ENCODE peak calls at places on chromosome 15, in ten cellular contexts. D is EL; M is stimulated activated CD4-positive, alpha-beta T cell treated with anti-CD3 and anti-CD28 coated beads, Interleukin-15, amount 100 ng/mL, for 1 hour; J is RWPE1; Z is thoracic aorta; G is dorsolateral prefrontal cortex; I is GM23338; U is T-helper 1 cell; P is T follicular helper cell; W is AG10803. B is an unnamed sample.
A peak's percentile ranks its signal among the peaks of the same experiment; 100 is the strongest.

GRCh38 chr15:93553167-93553566 is 464.2 kb upstream of the RGMA start:
- DNase-seq in D (no peak), M (no peak), J (no peak), Z (no peak), G (no peak), I (no peak), U (no peak), P (no peak), W (no peak), B (no peak)

GRCh38 chr15:65408370-65409283 is 14.1 kb downstream of the IGDCC4 start:
- DNase-seq in D (no peak), M (no peak), J (no peak), Z (no peak), G (no peak), I (no peak), U (no peak), P (no peak), W (no peak), B (no peak)

GRCh38 chr15:80580107-80580506 is 115.0 kb upstream of the ABHD17C start:
- DNase-seq in D (peak; percentile 96), M (no peak), J (peak; percentile 94), Z (no peak), G (no peak), I (no peak), U (no peak), P (no peak), W (peak; percentile 59), B (no peak)

GRCh38 chr15:60972301-60972700 is 256.8 kb downstream of the RORA start:
- DNase-seq in D (peak; percentile 92), M (no peak), J (peak; percentile 49), Z (no peak), G (no peak), I (no peak), U (no peak), P (no peak), W (peak; percentile 93), B (no peak)

GRCh38 chr15:80679805-80680175 is 15.3 kb upstream of the ABHD17C start:
- DNase-seq in D (no peak), M (no peak), J (no peak), Z (no peak), G (no peak), I (no peak), U (no peak), P (no peak), W (no peak), B (no peak)

GRCh38 chr15:89167267-89168176 is 53.9 kb downstream of the RLBP1 start:
- DNase-seq in D (peak; percentile 70), M (peak; percentile 51), J (peak; percentile 81), Z (peak; percentile 45), G (no peak), I (no peak), U (no peak), P (no peak), W (peak; percentile 33), B (no peak)

GRCh38 chr15:41284425-41285177 is 47.8 kb downstream of the OIP5 start:
- DNase-seq in D (peak; percentile 24), M (no peak), J (peak; percentile 34), Z (no peak), G (no peak), I (peak; percentile 18), U (no peak), P (no peak), W (peak; percentile 14), B (no peak)

GRCh38 chr15:60612400-60613048 is 133.6 kb upstream of the ICE2 start:
- DNase-seq in D (no peak), M (no peak), J (no peak), Z (no peak), G (no peak), I (no peak), U (no peak), P (no peak), W (peak; percentile 25), B (no peak)

GRCh38 chr15:37136666-37137065 is 36.3 kb upstream of the MEIS2 start:
- DNase-seq in D (no peak), M (no peak), J (no peak), Z (no peak), G (no peak), I (no peak), U (no peak), P (no peak), W (no peak), B (no peak)

GRCh38 chr15:100172356-100173024 is 169.3 kb downstream of the ADAMTS17 start:
- DNase-seq in D (no peak), M (no peak), J (no peak), Z (no peak), G (no peak), I (no peak), U (no peak), P (no peak), W (no peak), B (no peak)

GRCh38 chr15:52730163-52730562 is 51.0 kb upstream of the ATOSA start:
- DNase-seq in D (peak; percentile 70), M (no peak), J (peak; percentile 38), Z (no peak), G (no peak), I (no peak), U (no peak), P (peak; percentile 31), W (peak; percentile 89), B (no peak)

GRCh38 chr15:59299919-59300617 is 72.6 kb downstream of the MYO1E start:
- DNase-seq in D (peak; percentile 99), M (no peak), J (peak; percentile 95), Z (peak; percentile 83), G (no peak), I (no peak), U (peak; percentile 13), P (peak; percentile 19), W (peak; percentile 98), B (no peak)

GRCh38 chr15:84818221-84819131 is 1.3 kb downstream of the ALPK3 start:
- DNase-seq in D (no peak), M (no peak), J (no peak), Z (no peak), G (no peak), I (peak; percentile 82), U (no peak), P (no peak), W (no peak), B (no peak)

GRCh38 chr15:74598126-74598842 is 17.4 kb upstream of the CLK3 start:
- DNase-seq in D (peak; percentile 92), M (peak; percentile 82), J (peak; percentile 99), Z (peak; percentile 77), G (peak; percentile 96), I (peak; percentile 95), U (peak; percentile 74), P (peak; percentile 78), W (peak; percentile 78), B (peak; percentile 80)

GRCh38 chr15:72836676-72837325 is 53.2 kb upstream of the ADPGK start:
- DNase-seq in D (no peak), M (no peak), J (no peak), Z (no peak), G (no peak), I (no peak), U (no peak), P (no peak), W (no peak), B (no peak)

GRCh38 chr15:78749831-78750230 is 61.4 kb downstream of the ADAMTS7 start:
- DNase-seq in D (no peak), M (no peak), J (no peak), Z (no peak), G (peak; percentile 33), I (no peak), U (no peak), P (no peak), W (no peak), B (no peak)

GRCh38 chr15:42695527-42696071 is 41.3 kb downstream of the CDAN1 start:
- DNase-seq in D (no peak), M (no peak), J (no peak), Z (peak; percentile 29), G (no peak), I (no peak), U (no peak), P (no peak), W (no peak), B (no peak)

GRCh38 chr15:78016860-78017259 is 60.7 kb downstream of the TBC1D2B start:
- DNase-seq in D (no peak), M (no peak), J (no peak), Z (no peak), G (no peak), I (no peak), U (no peak), P (no peak), W (no peak), B (no peak)

GRCh38 chr15:69794643-69795461 is 302.9 kb downstream of the TLE3 start:
- DNase-seq in D (peak; percentile 79), M (no peak), J (peak; percentile 43), Z (peak; percentile 38), G (no peak), I (peak; percentile 69), U (no peak), P (no peak), W (peak; percentile 68), B (no peak)

GRCh38 chr15:81785181-81785580 is 260.6 kb downstream of the MEX3B start:
- DNase-seq in D (no peak), M (no peak), J (no peak), Z (no peak), G (no peak), I (no peak), U (no peak), P (no peak), W (no peak), B (no peak)

GRCh38 chr15:39198044-39198625 is 382.7 kb upstream of the THBS1 start:
- DNase-seq in D (no peak), M (no peak), J (peak; percentile 59), Z (no peak), G (no peak), I (no peak), U (no peak), P (no peak), W (no peak), B (no peak)

GRCh38 chr15:84982301-84982920 is 755 bp downstream of the PDE8A start:
- DNase-seq in D (peak; percentile 48), M (peak; percentile 20), J (no peak), Z (no peak), G (no peak), I (peak; percentile 63), U (peak; percentile 36), P (peak; percentile 43), W (no peak), B (peak; percentile 24)

GRCh38 chr15:48059786-48060185 is 61.0 kb upstream of the SLC24A5 start:
- DNase-seq in D (no peak), M (no peak), J (no peak), Z (peak; percentile 37), G (peak; percentile 64), I (no peak), U (no peak), P (no peak), W (peak; percentile 26), B (no peak)

GRCh38 chr15:101027273-101027901 is 108.2 kb downstream of the LRRK1 start:
- DNase-seq in D (no peak), M (no peak), J (no peak), Z (no peak), G (peak; percentile 29), I (no peak), U (no peak), P (no peak), W (no peak), B (no peak)

GRCh38 chr15:49904296-49904695 is 214.7 kb downstream of the ATP8B4 start:
- DNase-seq in D (peak; percentile 22), M (no peak), J (no peak), Z (no peak), G (no peak), I (no peak), U (no peak), P (no peak), W (peak; percentile 58), B (no peak)

GRCh38 chr15:73940061-73940981 is 14.1 kb downstream of the LOXL1 start:
- DNase-seq in D (peak; percentile 51), M (no peak), J (no peak), Z (no peak), G (no peak), I (no peak), U (no peak), P (no peak), W (peak; percentile 66), B (no peak)

GRCh38 chr15:101293122-101293521 is 1.9 kb downstream of the SNRPA1 start:
- DNase-seq in D (no peak), M (no peak), J (no peak), Z (no peak), G (no peak), I (no peak), U (no peak), P (no peak), W (no peak), B (no peak)

GRCh38 chr15:101064795-101065569 is 145.8 kb downstream of the LRRK1 start:
- DNase-seq in D (no peak), M (no peak), J (no peak), Z (no peak), G (no peak), I (no peak), U (no peak), P (no peak), W (no peak), B (no peak)

B was measured in glutamatergic neuron.